ENCODE peak calls at places on chromosomes 7 and 10, in seven cellular contexts. H is hippocampal formation; L is lung microvascular endothelial cell; X is stomach; S is EL; B is transverse colon; F is activated CD8-positive, alpha-beta T cell treated with anti-CD3 and anti-CD28 coated beads for 36 hours. N is an unnamed sample.

GRCh38 chr10:80539421-80539999 is 1.8 kb downstream of the SH2D4B start:
- DNase-seq in H (no peak), L (no peak), X (no peak), S (no peak), B (peak; percentile 8), F (no peak), N (no peak)

GRCh38 chr7:134632937-134633540 is 13.6 kb upstream of the BPGM start:
- DNase-seq in H (peak; percentile 6), L (peak; percentile 85), X (no peak), S (peak; percentile 51), B (no peak), F (peak; percentile 54), N (peak; percentile 24)

GRCh38 chr10:67815571-67816059 is 22.4 kb downstream of the DNAJC12 start:
- DNase-seq in H (no peak), L (no peak), X (no peak), S (no peak), B (no peak), F (no peak), N (no peak)

GRCh38 chr7:25246306-25246705 is 18.0 kb upstream of the NPVF start:
- DNase-seq in H (no peak), L (no peak), X (no peak), S (no peak), B (no peak), F (no peak), N (no peak)

GRCh38 chr7:47852330-47853245 is 95.7 kb downstream of the PKD1L1 start:
- DNase-seq in H (no peak), L (peak; percentile 9), X (no peak), S (peak; percentile 24), B (no peak), F (peak; percentile 39), N (peak; percentile 4)

GRCh38 chr7:128743112-128743772 is 4.1 kb downstream of the CALU start:
- DNase-seq in H (no peak), L (peak; percentile 29), X (no peak), S (peak; percentile 24), B (no peak), F (no peak), N (no peak)

GRCh38 chr10:71219918-71220688 is 7.7 kb downstream of the UNC5B start:
- DNase-seq in H (no peak), L (no peak), X (no peak), S (no peak), B (no peak), F (no peak), N (no peak)

GRCh38 chr7:43113622-43114450 is 1.4 kb downstream of the HECW1 start:
- DNase-seq in H (peak; percentile 39), L (no peak), X (no peak), S (peak; percentile 30), B (no peak), F (peak; percentile 8), N (no peak)